ENCODE peak calls at places on chromosomes 2 and 18, in nine cellular contexts. L, W, Q, F, B, P, H, E and X are unnamed samples.

GRCh38 chr18:80046011-80046410 is 11.8 kb downstream of the RBFA start:
- DNase-seq in H (no peak), W (no peak), L (no peak), B (no peak), P (no peak), E (peak), Q (no peak), F (no peak), X (no peak)

GRCh38 chr2:85549826-85550225 is 10.9 kb downstream of the MAT2A start:
- DNase-seq in Q (no peak), W (no peak), P (no peak), B (no peak), L (peak), H (no peak), E (no peak), F (no peak), X (no peak)

GRCh38 chr2:10787176-10787968 is 25.2 kb downstream of the PDIA6 start:
- DNase-seq in L (no peak), E (no peak), F (no peak), B (peak), W (no peak), H (no peak), P (no peak), Q (no peak), X (peak)

GRCh38 chr2:150705357-150705756 is 217.9 kb upstream of the RND3 start:
- DNase-seq in B (no peak), P (no peak), F (no peak), E (no peak), W (no peak), H (no peak), Q (no peak), L (peak), X (no peak)

GRCh38 chr2:38245114-38245641 is 131.9 kb downstream of the ATL2 start:
- DNase-seq in L (peak), W (no peak), B (no peak), H (no peak), F (no peak), P (no peak), Q (no peak), E (no peak), X (no peak)

GRCh38 chr2:159209341-159210306 is 76.9 kb downstream of the WDSUB1 start:
- DNase-seq in L (no peak), Q (no peak), F (no peak), H (no peak), B (peak), W (no peak), E (no peak), P (no peak), X (peak)

GRCh38 chr18:28078849-28079248 is 98.1 kb downstream of the CDH2 start:
- DNase-seq in P (no peak), Q (no peak), H (no peak), L (no peak), W (no peak), F (no peak), E (no peak), B (no peak), X (no peak)

GRCh38 chr2:14750433-14750832 is 117.9 kb downstream of the LRATD1 start:
- DNase-seq in B (no peak), W (no peak), E (no peak), P (peak), H (no peak), L (no peak), F (no peak), Q (no peak), X (no peak)

GRCh38 chr2:16185671-16186391 is 245.5 kb downstream of the MYCN start:
- DNase-seq in E (no peak), Q (no peak), P (no peak), W (no peak), H (no peak), B (no peak), L (no peak), F (no peak), X (no peak)